ENCODE peak calls at places on chromosome 6, in seven cellular contexts. F is CD8-positive, alpha-beta T cell; B is brain microvascular endothelial cell; I is AG04450; J is IMR-90; Q is CD8-positive, alpha-beta memory T cell; K is cardiac muscle cell. X is an unnamed sample.

GRCh38 chr6:138555294-138555988 is 56.1 kb upstream of the NHSL1 start:
- DNase-seq in F (no peak), I (no peak), J (no peak), K (no peak), Q (no peak), B (peak), X (no peak)

GRCh38 chr6:13006578-13007300 is 290.2 kb downstream of the PHACTR1 start:
- DNase-seq in K (peak), I (no peak), B (peak), J (no peak), Q (no peak), F (no peak), X (no peak)

GRCh38 chr6:21033095-21033494 is 498.8 kb downstream of the CDKAL1 start:
- DNase-seq in I (no peak), Q (no peak), K (no peak), J (no peak), F (no peak), B (no peak), X (no peak)

GRCh38 chr6:34696189-34696738 is 303 bp downstream of the ILRUN start:
- DNase-seq in K (peak), J (peak), B (no peak), Q (no peak), I (no peak), F (no peak), X (peak)

GRCh38 chr6:72035483-72035882 is 149.1 kb downstream of the RIMS1 start:
- DNase-seq in K (no peak), Q (no peak), F (no peak), J (no peak), B (no peak), I (no peak), X (no peak)

GRCh38 chr6:139557547-139557946 is 183.1 kb upstream of the CITED2 start:
- DNase-seq in F (no peak), B (no peak), K (no peak), Q (no peak), J (no peak), I (no peak), X (no peak)

GRCh38 chr6:45835725-45836437 is 179.8 kb downstream of the CLIC5 start:
- DNase-seq in F (no peak), K (no peak), Q (no peak), B (no peak), J (no peak), I (no peak), X (no peak)

GRCh38 chr6:49564552-49564951 is 14.1 kb downstream of the C6orf141 start:
- DNase-seq in Q (no peak), J (no peak), B (no peak), I (no peak), F (no peak), K (peak), X (no peak)

GRCh38 chr6:139500977-139501376 is 126.5 kb upstream of the CITED2 start:
- DNase-seq in F (no peak), Q (no peak), K (no peak), I (no peak), J (peak), B (no peak), X (no peak)

GRCh38 chr6:76441850-76442249 is 369.4 kb upstream of the IMPG1 start:
- DNase-seq in J (no peak), F (no peak), Q (no peak), I (no peak), K (peak), B (no peak), X (no peak)

GRCh38 chr6:30981942-30982772 is 1.4 kb upstream of the MUC21 start:
- DNase-seq in K (peak), B (peak), F (no peak), Q (no peak), I (peak), J (peak), X (no peak)

GRCh38 chr6:42693725-42694323 is 28.6 kb downstream of the PRPH2 start:
- DNase-seq in F (no peak), K (no peak), J (no peak), Q (peak), I (no peak), B (no peak), X (no peak)

GRCh38 chr6:79301290-79301689 is 66.8 kb upstream of the HMGN3 start:
- DNase-seq in B (no peak), Q (no peak), K (no peak), J (no peak), I (no peak), F (no peak), X (no peak)

GRCh38 chr6:1381397-1382330 is 7.7 kb upstream of the FOXF2 start:
- DNase-seq in F (peak), J (no peak), I (no peak), B (no peak), Q (peak), K (peak), X (no peak)

GRCh38 chr6:45569210-45569945 is 191.6 kb upstream of the SUPT3H start:
- DNase-seq in K (no peak), I (no peak), J (no peak), F (no peak), B (no peak), Q (no peak), X (no peak)

GRCh38 chr6:131303338-131303954 is 168.2 kb downstream of the AKAP7 start:
- DNase-seq in K (no peak), F (no peak), I (no peak), B (no peak), J (no peak), Q (no peak), X (no peak)

GRCh38 chr6:159838020-159838744 is 38.1 kb downstream of the PNLDC1 start:
- DNase-seq in K (no peak), I (no peak), B (no peak), Q (no peak), J (no peak), F (no peak), X (peak)

GRCh38 chr6:159833997-159834601 is 34.0 kb downstream of the PNLDC1 start:
- DNase-seq in B (no peak), Q (no peak), K (no peak), F (no peak), J (no peak), I (no peak), X (no peak)

GRCh38 chr6:159836294-159837140 is 36.4 kb downstream of the PNLDC1 start:
- DNase-seq in K (peak), F (no peak), Q (no peak), J (peak), I (no peak), B (no peak), X (peak)

GRCh38 chr6:159837511-159837910 is 37.4 kb downstream of the PNLDC1 start:
- DNase-seq in I (no peak), B (no peak), Q (no peak), J (no peak), K (no peak), F (no peak), X (peak)

DNA sequence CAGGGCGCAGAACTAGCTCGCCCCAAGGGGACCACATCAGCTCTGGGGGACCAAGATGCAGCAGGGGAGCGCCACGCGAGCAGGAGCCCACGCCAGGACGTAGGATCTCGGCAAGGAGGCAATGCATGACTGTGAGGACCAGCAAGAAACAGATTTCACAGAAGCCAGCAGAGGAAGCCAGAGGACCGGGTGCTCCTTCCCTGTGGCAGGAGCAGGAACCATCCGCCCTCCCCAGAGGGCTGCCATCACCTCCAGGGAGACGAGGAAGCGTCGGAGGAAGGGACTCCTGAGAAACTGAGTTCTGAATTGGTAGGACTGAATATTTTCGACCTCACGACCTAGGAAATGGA is 37.0 kb downstream of the PNLDC1 start:
- DNase-seq in I (no peak), Q (no peak), K (peak), J (no peak), F (no peak), B (no peak), X (no peak)
- H3K27ac ChIP-seq in I (no peak), Q (no peak), K (no peak), J (no peak), F (no peak), B (no peak), X (peak)

GRCh38 chr6:156634971-156635371 is 142.2 kb upstream of the ARID1B start:
- DNase-seq in J (no peak), I (no peak), Q (no peak), F (no peak), K (no peak), B (no peak), X (no peak)
- H3K4me3 ChIP-seq in J (peak), I (peak), Q (no peak), F (no peak), K (no peak), B (no peak), X (peak)

GRCh38 chr6:4905858-4906257 is 98.0 kb downstream of the RPP40 start:
- DNase-seq in B (no peak), J (no peak), F (no peak), I (no peak), Q (no peak), K (no peak), X (no peak)
- H3K27ac ChIP-seq in B (no peak), J (no peak), F (no peak), I (no peak), Q (no peak), K (peak), X (no peak)

GRCh38 chr6:167161895-167162467 is 4.2 kb upstream of the GPR31 start:
- DNase-seq in Q (no peak), I (no peak), F (no peak), K (no peak), B (no peak), J (no peak), X (no peak)

GRCh38 chr6:167165887-167166471 is 8.2 kb upstream of the GPR31 start:
- DNase-seq in I (no peak), F (no peak), B (no peak), Q (no peak), K (no peak), J (no peak), X (no peak)

GRCh38 chr6:167157867-167158266 is at the start of gene GPR31:
- DNase-seq in I (no peak), F (no peak), J (no peak), Q (no peak), K (no peak), B (no peak), X (no peak)

GRCh38 chr6:167162591-167162990 is 4.8 kb upstream of the GPR31 start:
- DNase-seq in J (no peak), F (no peak), B (no peak), I (no peak), K (no peak), Q (no peak), X (no peak)

DNA sequence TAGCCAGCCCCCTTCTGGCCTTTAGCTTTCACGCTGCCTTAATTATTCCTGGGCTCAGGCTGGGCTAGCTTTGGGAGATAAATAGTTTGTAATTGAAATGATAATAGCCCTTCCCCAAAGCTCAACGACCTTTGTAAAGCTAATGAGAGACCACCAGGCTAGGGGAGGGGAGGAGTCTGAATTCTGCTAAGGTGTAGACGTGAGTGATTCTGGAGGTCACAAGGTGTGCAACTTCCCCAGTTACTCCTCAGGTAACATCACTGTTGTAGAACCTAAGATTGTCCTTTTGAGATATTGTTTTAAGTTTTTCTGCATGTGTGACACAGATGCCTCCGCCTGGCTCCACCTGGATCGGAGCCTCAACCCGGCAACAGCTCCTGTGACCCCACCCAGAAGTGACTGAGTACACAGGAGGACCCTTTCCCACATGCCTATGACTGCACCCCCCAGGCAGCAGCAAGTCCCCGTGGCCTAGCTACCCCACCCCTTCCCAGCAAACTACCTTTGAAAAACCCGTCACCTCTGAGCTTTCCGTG is 5.8 kb upstream of the GPR31 start:
- DNase-seq in K (no peak), Q (no peak), F (no peak), J (no peak), I (no peak), B (no peak), X (no peak)
- H3K4me3 ChIP-seq in K (no peak), Q (no peak), F (no peak), J (no peak), I (no peak), B (no peak), X (no peak)

DNA sequence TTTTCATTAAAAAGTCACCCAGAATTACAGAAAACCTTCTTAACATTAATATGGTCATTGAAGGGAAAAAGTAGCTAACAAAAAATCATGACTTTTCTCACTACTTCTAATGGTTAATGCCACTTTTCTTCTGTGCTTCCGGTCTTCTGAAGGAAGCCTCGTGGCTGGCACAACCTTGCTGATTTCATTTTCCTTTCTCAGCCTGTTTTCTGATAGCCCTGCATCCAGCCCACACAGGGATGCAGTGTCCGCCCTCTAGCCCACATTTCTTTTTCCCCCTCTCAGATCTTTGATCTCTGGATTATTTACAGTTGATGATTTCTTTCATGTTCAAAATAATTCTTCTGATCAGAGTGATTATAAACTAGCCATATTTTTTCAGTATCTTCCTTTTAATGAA is 655.4 kb upstream of the EPHA7 start:
- DNase-seq in B (no peak), K (no peak), Q (no peak), F (no peak), J (no peak), I (no peak), X (no peak)
- H3K27ac ChIP-seq in B (no peak), K (no peak), Q (no peak), F (no peak), J (no peak), I (no peak), X (no peak)

GRCh38 chr6:166758136-166758704 is 131.2 kb upstream of the RPS6KA2 start:
- DNase-seq in I (no peak), J (no peak), B (no peak), K (no peak), Q (no peak), F (no peak), X (no peak)
- H3K4me3 ChIP-seq in I (peak), J (peak), B (peak), K (no peak), Q (peak), F (no peak), X (no peak)

DNA sequence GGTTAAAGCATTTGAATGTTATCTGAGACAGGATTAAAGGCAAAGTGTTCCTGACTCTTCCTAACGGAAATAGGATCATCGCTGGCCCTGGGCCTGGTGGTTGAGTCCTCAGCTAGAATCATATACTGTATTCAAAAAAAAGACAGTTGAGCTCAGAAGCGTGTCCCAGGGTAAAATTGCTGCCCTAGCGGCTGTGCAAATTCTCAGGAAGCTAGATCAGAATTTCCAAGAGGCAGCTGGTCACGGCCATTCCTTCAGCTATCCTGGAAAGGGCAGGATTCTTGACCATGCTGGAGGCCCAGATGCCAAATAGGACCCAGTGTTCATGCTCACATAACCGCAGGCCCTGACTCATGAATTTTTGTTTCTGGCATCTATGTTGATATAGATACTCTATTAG is 67.4 kb downstream of the STMND1 start:
- DNase-seq in F (no peak), Q (no peak), K (peak), B (peak), I (peak), J (peak), X (no peak)
- H3K27ac ChIP-seq in F (no peak), Q (no peak), K (no peak), B (no peak), I (peak), J (no peak), X (no peak)

GRCh38 chr6:11711994-11712698 is 66.5 kb downstream of the ADTRP start:
- DNase-seq in I (no peak), K (no peak), Q (no peak), J (peak), F (no peak), B (no peak), X (no peak)
- H3K4me3 ChIP-seq in I (no peak), K (no peak), Q (peak), J (no peak), F (no peak), B (no peak), X (no peak)

GRCh38 chr6:125750692-125751333 is 1.4 kb downstream of the HEY2 start:
- DNase-seq in B (no peak), I (no peak), F (no peak), Q (no peak), K (no peak), J (no peak), X (no peak)
- H3K27ac ChIP-seq in B (no peak), I (no peak), F (no peak), Q (no peak), K (peak), J (no peak), X (peak)